ENCODE peak calls at places on chromosomes 5 and 9, in seven cellular contexts. S is transverse colon; I is astrocyte of the spinal cord; H is fibroblast of mammary gland; T is naive thymus-derived CD4-positive, alpha-beta T cell; X is neuronal stem cell; O is lung. V is an unnamed sample.

GRCh38 chr5:92402045-92402444 is 1018.9 kb upstream of the ARRDC3 start:
- DNase-seq in O (no peak), S (no peak), X (no peak), I (peak; percentile 58), T (no peak), H (peak; percentile 68), V (no peak)

GRCh38 chr9:118931941-118932340 is 437.3 kb downstream of the BRINP1 start:
- DNase-seq in I (no peak), T (no peak), H (no peak), S (no peak), X (no peak), O (no peak), V (no peak)

GRCh38 chr5:5018560-5018935 is 121.6 kb upstream of the ADAMTS16 start:
- DNase-seq in T (no peak), O (no peak), H (peak; percentile 36), X (no peak), I (peak; percentile 66), S (no peak), V (no peak)

GRCh38 chr9:91781906-91782305 is 168.1 kb downstream of the ROR2 start:
- DNase-seq in H (no peak), O (no peak), S (no peak), I (no peak), X (no peak), T (no peak), V (no peak)

GRCh38 chr9:132543960-132544359 is 38.4 kb upstream of the BARHL1 start:
- DNase-seq in O (no peak), T (no peak), I (no peak), S (no peak), X (no peak), H (no peak), V (no peak)

GRCh38 chr5:91022518-91022917 is 360.6 kb downstream of the ARRDC3 start:
- DNase-seq in T (no peak), O (no peak), X (no peak), S (peak; percentile 13), H (no peak), I (no peak), V (no peak)

GRCh38 chr9:124282442-124283231 is 24.9 kb downstream of the NEK6 start:
- DNase-seq in H (peak; percentile 87), I (peak; percentile 77), S (peak; percentile 62), X (no peak), O (peak; percentile 62), T (no peak), V (no peak)

GRCh38 chr9:37914154-37914551 is 10.2 kb upstream of the SLC25A51 start:
- DNase-seq in T (no peak), S (no peak), X (no peak), O (no peak), H (no peak), I (no peak), V (no peak)

GRCh38 chr5:80069918-80070318 is 34.8 kb downstream of the THBS4 start:
- DNase-seq in S (peak; percentile 37), H (no peak), I (no peak), X (no peak), T (no peak), O (peak; percentile 37), V (no peak)

GRCh38 chr5:15834596-15835245 is 334.7 kb downstream of the FBXL7 start:
- DNase-seq in T (no peak), S (no peak), X (no peak), I (peak; percentile 84), O (no peak), H (peak; percentile 88), V (no peak)

GRCh38 chr5:67817652-67818051 is 397.9 kb upstream of the PIK3R1 start:
- DNase-seq in T (no peak), O (no peak), S (no peak), X (no peak), I (no peak), H (no peak), V (no peak)

GRCh38 chr9:14133394-14133793 is 180.5 kb downstream of the NFIB start:
- DNase-seq in T (no peak), I (no peak), H (no peak), X (no peak), S (no peak), O (no peak), V (no peak)

GRCh38 chr9:112332272-112332671 is 1.1 kb downstream of the PTBP3 start:
- DNase-seq in H (no peak), X (no peak), O (no peak), T (no peak), S (no peak), I (no peak), V (no peak)

GRCh38 chr5:32160228-32160627 is 13.9 kb downstream of the GOLPH3 start:
- DNase-seq in S (no peak), T (no peak), H (peak; percentile 50), O (no peak), X (no peak), I (no peak), V (no peak)

GRCh38 chr9:15213249-15213648 is 93.8 kb downstream of the TTC39B start:
- DNase-seq in T (no peak), X (no peak), I (no peak), S (no peak), H (no peak), O (no peak), V (no peak)

GRCh38 chr5:13985736-13986418 is 41.4 kb upstream of the DNAH5 start:
- DNase-seq in I (peak; percentile 82), X (no peak), S (no peak), H (peak; percentile 90), O (peak; percentile 57), T (no peak), V (peak; percentile 62)

GRCh38 chr9:99169982-99170761 is 51.6 kb downstream of the ALG2 start:
- DNase-seq in X (peak; percentile 69), I (no peak), T (no peak), O (no peak), H (no peak), S (no peak), V (no peak)

GRCh38 chr5:140857987-140858240 is 2.2 kb downstream of the PCDHA10 start:
- DNase-seq in I (no peak), X (no peak), O (no peak), S (no peak), H (no peak), T (no peak), V (no peak)
- H3K4me3 ChIP-seq in I (no peak overlapping the region), X (no peak overlapping the region), O (no peak overlapping the region), S (no peak overlapping the region), H (no peak overlapping the region), T (no peak overlapping the region), V (no peak overlapping the region)

DNA sequence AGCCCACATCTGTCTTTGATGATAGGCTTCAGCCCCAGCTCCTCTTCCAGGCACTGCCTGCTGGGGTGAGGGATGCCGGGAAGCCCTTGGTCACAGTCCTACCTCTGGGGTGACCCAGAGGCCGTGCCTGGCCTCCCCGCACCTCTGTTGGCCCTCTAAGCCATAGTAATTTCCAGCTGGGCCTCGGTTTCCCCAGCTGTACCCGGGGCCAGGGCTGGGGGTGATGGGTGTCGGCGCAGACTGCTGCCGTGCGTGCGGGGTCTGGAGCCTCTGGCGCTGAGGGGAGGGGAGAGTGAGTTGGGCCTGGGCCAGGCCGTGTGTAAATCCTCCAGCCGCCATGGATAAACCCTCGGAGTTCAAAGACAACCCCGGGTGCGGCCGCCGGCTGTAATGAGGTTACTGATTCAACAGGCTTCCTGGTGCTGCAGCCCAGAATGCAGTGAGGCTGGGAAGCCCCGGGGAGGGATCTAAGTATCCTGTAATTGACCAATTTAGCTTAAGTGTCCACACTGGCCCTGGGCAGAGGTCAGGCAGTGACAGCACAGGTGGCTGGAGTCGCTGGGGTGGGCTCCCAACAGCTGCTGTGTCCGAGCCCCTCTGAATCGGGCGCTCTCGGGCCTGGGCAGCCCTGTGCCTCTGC is 7.1 kb downstream of the RXRA start:
- DNase-seq in I (peak; percentile 31), X (no peak), T (no peak), S (peak; percentile 87), H (no peak), O (no peak), V (no peak)
- H3K4me3 ChIP-seq in I (no peak overlapping the region), X (no peak overlapping the region), T (no peak overlapping the region), S (no peak overlapping the region), H (no peak overlapping the region), O (no peak overlapping the region), V (no peak overlapping the region)

DNA sequence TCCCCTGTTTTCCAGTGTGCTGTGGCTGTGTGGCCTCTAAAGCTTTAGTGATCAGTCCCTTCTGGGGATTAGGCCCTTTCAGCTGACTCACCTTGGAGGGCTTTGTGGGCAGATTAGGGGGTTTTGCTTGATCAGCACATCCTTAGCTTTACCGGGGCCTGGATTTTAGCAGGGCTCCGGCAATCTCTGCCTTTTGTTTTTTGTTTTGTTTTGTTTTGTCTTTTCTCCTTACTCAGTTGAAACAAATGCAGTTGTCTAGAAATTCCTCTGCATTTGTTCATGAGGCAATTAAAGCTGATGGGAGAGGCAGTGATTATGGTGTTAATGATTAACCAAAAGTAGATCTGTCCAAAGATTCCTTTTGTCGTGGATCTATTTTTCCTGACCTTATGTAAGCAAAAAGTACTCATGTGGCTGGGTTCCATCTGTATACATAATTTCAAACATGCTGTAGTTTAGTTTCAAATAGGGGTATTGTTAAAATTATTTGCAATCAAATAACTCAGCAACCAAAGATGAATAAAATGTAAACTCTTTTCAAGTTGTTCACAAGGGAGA is 5.2 kb upstream of the TDRD7 start:
- DNase-seq in S (no peak), O (no peak), H (no peak), X (peak; percentile 60), T (no peak), I (no peak), V (no peak)
- H3K4me3 ChIP-seq in S (no peak overlapping the region), O (no peak overlapping the region), H (no peak overlapping the region), X (no peak overlapping the region), T (no peak overlapping the region), I (no peak overlapping the region), V (no peak overlapping the region)

GRCh38 chr5:123099514-123100151 is 10.6 kb downstream of the PRDM6 start:
- DNase-seq in X (no peak), H (no peak), S (no peak), O (no peak), I (no peak), T (no peak), V (peak; percentile 60)

GRCh38 chr5:123095694-123096120 is 6.7 kb downstream of the PRDM6 start:
- DNase-seq in T (no peak), X (no peak), S (no peak), I (no peak), O (no peak), H (no peak), V (no peak)

GRCh38 chr5:123097871-123098735 is 9.1 kb downstream of the PRDM6 start:
- DNase-seq in H (no peak), S (no peak), I (no peak), O (no peak), X (no peak), T (no peak), V (no peak)

GRCh38 chr5:123097483-123097870 is 8.4 kb downstream of the PRDM6 start:
- DNase-seq in O (no peak), I (no peak), X (no peak), T (no peak), H (no peak), S (no peak), V (no peak)

DNA sequence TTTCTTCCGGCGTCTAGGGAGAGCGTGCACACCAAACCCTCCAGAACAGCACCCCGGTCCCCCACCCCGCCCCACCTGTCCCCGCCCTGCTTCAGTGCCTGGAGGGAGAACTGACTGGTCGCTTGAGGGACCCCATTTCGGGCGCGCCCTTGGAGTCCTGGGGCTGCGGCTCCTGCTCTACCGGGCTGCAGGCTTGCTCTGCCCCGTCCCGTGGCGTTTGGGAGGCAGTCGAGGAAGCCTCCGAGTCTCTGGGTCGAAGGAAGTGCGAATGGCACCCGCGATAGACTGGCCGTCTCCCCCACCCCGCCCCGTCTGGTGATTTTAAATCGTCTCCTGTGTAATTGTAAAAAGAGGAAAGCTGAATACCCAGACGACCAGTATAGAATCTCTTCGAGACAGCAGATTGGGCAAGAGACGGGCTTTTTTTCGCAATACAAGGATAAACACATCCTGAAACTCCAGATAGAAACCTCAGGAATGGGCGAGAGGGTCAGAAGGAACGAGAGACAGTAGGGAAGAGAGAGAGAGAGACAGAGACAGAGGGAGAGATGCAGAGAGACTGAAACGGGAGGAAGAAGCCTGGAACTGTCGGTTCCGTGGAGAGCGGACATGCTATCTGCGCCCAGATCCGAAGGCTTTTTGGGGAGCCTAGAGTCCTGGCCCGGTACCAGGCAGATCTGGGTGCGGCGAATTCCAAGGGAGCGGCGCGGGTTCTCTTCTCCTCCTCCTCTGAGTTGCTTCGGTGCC is 9.9 kb downstream of the PRDM6 start:
- DNase-seq in T (no peak), O (no peak), H (peak; percentile 48), I (no peak), S (no peak), X (no peak), V (no peak)
- H3K4me3 ChIP-seq in T (no peak overlapping the region), O (no peak overlapping the region), H (peak overlapping the region; percentile 43), I (no peak overlapping the region), S (no peak overlapping the region), X (peak overlapping the region; percentile 59), V (peak overlapping the region; percentile 59)